ENCODE peak calls at places on chromosome 1, in seven cellular contexts. One of them, this sample, is unnamed.

GRCh38 chr1:46575300-46575699 is 23.9 kb upstream of the KNCN start:
- DNase-seq in epithelial cell of esophagus: no peak
- DNase-seq in T-helper 17 cell: no peak
- DNase-seq in EL: no peak
- DNase-seq in A172: no peak
- DNase-seq in NCI-H1092 treated with DMSO at 0.1 percent for 48 hours: no peak
- DNase-seq in SW480: no peak
- DNase-seq in this sample: no peak

GRCh38 chr1:168689726-168690602 is 39.0 kb downstream of the DPT start:
- DNase-seq in epithelial cell of esophagus: peak
- DNase-seq in T-helper 17 cell: no peak
- DNase-seq in EL: no peak
- DNase-seq in A172: no peak
- DNase-seq in NCI-H1092 treated with DMSO at 0.1 percent for 48 hours: no peak
- DNase-seq in SW480: no peak
- DNase-seq in this sample: no peak

GRCh38 chr1:199710974-199711373 is 316.5 kb upstream of the NR5A2 start:
- DNase-seq in epithelial cell of esophagus: no peak
- DNase-seq in T-helper 17 cell: no peak
- DNase-seq in EL: no peak
- DNase-seq in A172: no peak
- DNase-seq in NCI-H1092 treated with DMSO at 0.1 percent for 48 hours: no peak
- DNase-seq in SW480: no peak
- DNase-seq in this sample: no peak

GRCh38 chr1:176847052-176847451 is 317.5 kb downstream of the ASTN1 start:
- DNase-seq in epithelial cell of esophagus: peak
- DNase-seq in T-helper 17 cell: no peak
- DNase-seq in EL: no peak
- DNase-seq in A172: no peak
- DNase-seq in NCI-H1092 treated with DMSO at 0.1 percent for 48 hours: no peak
- DNase-seq in SW480: peak
- DNase-seq in this sample: no peak

GRCh38 chr1:107477233-107477632 is 336.4 kb downstream of the NTNG1 start:
- DNase-seq in epithelial cell of esophagus: no peak
- DNase-seq in T-helper 17 cell: no peak
- DNase-seq in EL: no peak
- DNase-seq in A172: no peak
- DNase-seq in NCI-H1092 treated with DMSO at 0.1 percent for 48 hours: no peak
- DNase-seq in SW480: no peak
- DNase-seq in this sample: no peak

GRCh38 chr1:230537456-230537855 is 104.8 kb upstream of the COG2 start:
- DNase-seq in epithelial cell of esophagus: no peak
- DNase-seq in T-helper 17 cell: no peak
- DNase-seq in EL: no peak
- DNase-seq in A172: no peak
- DNase-seq in NCI-H1092 treated with DMSO at 0.1 percent for 48 hours: no peak
- DNase-seq in SW480: no peak
- DNase-seq in this sample: no peak

GRCh38 chr1:110440877-110441276 is 10.1 kb upstream of the PROK1 start:
- DNase-seq in epithelial cell of esophagus: peak
- DNase-seq in T-helper 17 cell: no peak
- DNase-seq in EL: peak
- DNase-seq in A172: no peak
- DNase-seq in NCI-H1092 treated with DMSO at 0.1 percent for 48 hours: no peak
- DNase-seq in SW480: no peak
- DNase-seq in this sample: no peak

GRCh38 chr1:188904201-188904600 is 1573.5 kb downstream of the BRINP3 start:
- DNase-seq in epithelial cell of esophagus: peak
- DNase-seq in T-helper 17 cell: no peak
- DNase-seq in EL: peak
- DNase-seq in A172: peak
- DNase-seq in NCI-H1092 treated with DMSO at 0.1 percent for 48 hours: no peak
- DNase-seq in SW480: no peak
- DNase-seq in this sample: no peak

GRCh38 chr1:92441316-92442311 is 45.1 kb downstream of the GFI1 start:
- DNase-seq in epithelial cell of esophagus: peak
- DNase-seq in T-helper 17 cell: no peak
- DNase-seq in EL: no peak
- DNase-seq in A172: no peak
- DNase-seq in NCI-H1092 treated with DMSO at 0.1 percent for 48 hours: peak
- DNase-seq in SW480: peak
- DNase-seq in this sample: no peak

GRCh38 chr1:211548321-211549091 is 30.5 kb downstream of the SLC30A1 start:
- DNase-seq in epithelial cell of esophagus: peak
- DNase-seq in T-helper 17 cell: no peak
- DNase-seq in EL: no peak
- DNase-seq in A172: no peak
- DNase-seq in NCI-H1092 treated with DMSO at 0.1 percent for 48 hours: no peak
- DNase-seq in SW480: no peak
- DNase-seq in this sample: no peak

GRCh38 chr1:162248854-162249535 is 127.7 kb downstream of the SPATA46 start:
- DNase-seq in epithelial cell of esophagus: no peak
- DNase-seq in T-helper 17 cell: no peak
- DNase-seq in EL: no peak
- DNase-seq in A172: no peak
- DNase-seq in NCI-H1092 treated with DMSO at 0.1 percent for 48 hours: no peak
- DNase-seq in SW480: no peak
- DNase-seq in this sample: no peak

GRCh38 chr1:222815367-222815765 is 527 bp downstream of the DISP1 start:
- DNase-seq in epithelial cell of esophagus: peak
- DNase-seq in T-helper 17 cell: no peak
- DNase-seq in EL: peak
- DNase-seq in A172: peak
- DNase-seq in NCI-H1092 treated with DMSO at 0.1 percent for 48 hours: no peak
- DNase-seq in SW480: peak
- DNase-seq in this sample: peak

This sample was measured in left lung.